ENCODE peak calls at places on chromosomes 4 and X, in six cellular contexts. W is Panc1, Y is cardiac fibroblast, P is uterus, S is GM10248, E is body of pancreas. G is an unnamed sample.

GRCh38 chr4:86935833-86936721 is 1.3 kb downstream of the AFF1 start:
- DNase-seq in W (peak; percentile 66), Y (peak; percentile 71), P (peak; percentile 76), S (peak; percentile 76), E (peak; percentile 69), G (peak; percentile 91)

GRCh38 chrX:73940893-73941470 is 363.0 kb upstream of the ZCCHC13 start:
- DNase-seq in W (no peak), Y (no peak), P (no peak), S (no peak), E (no peak), G (no peak)

GRCh38 chrX:338836-339400 is 20.3 kb upstream of the GTPBP6 start:
- DNase-seq in W (no peak), Y (no peak), P (no peak), S (no peak), E (no peak), G (no peak)

GRCh38 chrX:151384807-151385206 is 12.2 kb upstream of the VMA21 start:
- DNase-seq in W (no peak), Y (no peak), P (no peak), S (no peak), E (peak; percentile 38), G (no peak)

GRCh38 chr4:103996637-103997036 is 276.9 kb upstream of the TACR3 start:
- DNase-seq in W (peak; percentile 28), Y (peak; percentile 64), P (no peak), S (no peak), E (peak; percentile 48), G (no peak)

GRCh38 chr4:152185786-152186540 is 349.9 kb downstream of the FBXW7 start:
- DNase-seq in W (no peak), Y (peak; percentile 20), P (no peak), S (no peak), E (no peak), G (no peak)

GRCh38 chr4:184558996-184559395 is 84.6 kb upstream of the IRF2 start:
- DNase-seq in W (no peak), Y (no peak), P (no peak), S (no peak), E (no peak), G (no peak)

GRCh38 chr4:53935780-53936179 is 128.6 kb downstream of the CHIC2 start:
- DNase-seq in W (no peak), Y (peak; percentile 85), P (no peak), S (no peak), E (no peak), G (no peak)

GRCh38 chr4:177190995-177191568 is 118.6 kb upstream of the NEIL3 start:
- DNase-seq in W (no peak), Y (peak; percentile 56), P (no peak), S (no peak), E (no peak), G (no peak)

GRCh38 chr4:187617117-187617516 is 378.5 kb upstream of the ZFP42 start:
- DNase-seq in W (no peak), Y (peak; percentile 22), P (no peak), S (no peak), E (no peak), G (no peak)

GRCh38 chrX:69762340-69762739 is 146.4 kb downstream of the EDA start:
- DNase-seq in W (no peak), Y (no peak), P (no peak), S (no peak), E (no peak), G (no peak)

DNA sequence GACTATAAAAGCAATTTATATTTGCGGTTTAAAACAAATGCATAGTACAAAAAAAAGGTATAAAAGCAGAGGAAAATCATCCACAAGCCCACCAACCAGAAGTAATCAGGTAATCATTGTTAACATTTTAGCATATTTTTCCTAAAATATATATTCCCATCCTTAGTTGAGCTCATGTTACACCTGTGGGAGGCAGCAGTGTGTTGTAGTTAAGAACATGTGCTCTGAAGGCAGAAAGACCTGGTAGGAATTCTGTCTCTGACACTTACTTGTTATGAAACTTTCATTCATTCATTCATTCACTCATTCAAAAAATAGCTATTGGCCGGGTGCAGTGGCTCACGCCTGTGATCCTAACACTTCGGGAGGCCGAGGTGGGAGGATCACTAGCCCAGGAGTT is 15.4 kb upstream of the CDKL5 start:
- DNase-seq in W (no peak), Y (peak; percentile 66), P (no peak), S (no peak), E (peak; percentile 28), G (peak; percentile 4)
- TF ChIP-seq CTCF in W (peak; percentile 46), Y (peak; percentile 20), P (no peak), S (peak; percentile 52), E (peak; percentile 58), G (no peak)

DNA sequence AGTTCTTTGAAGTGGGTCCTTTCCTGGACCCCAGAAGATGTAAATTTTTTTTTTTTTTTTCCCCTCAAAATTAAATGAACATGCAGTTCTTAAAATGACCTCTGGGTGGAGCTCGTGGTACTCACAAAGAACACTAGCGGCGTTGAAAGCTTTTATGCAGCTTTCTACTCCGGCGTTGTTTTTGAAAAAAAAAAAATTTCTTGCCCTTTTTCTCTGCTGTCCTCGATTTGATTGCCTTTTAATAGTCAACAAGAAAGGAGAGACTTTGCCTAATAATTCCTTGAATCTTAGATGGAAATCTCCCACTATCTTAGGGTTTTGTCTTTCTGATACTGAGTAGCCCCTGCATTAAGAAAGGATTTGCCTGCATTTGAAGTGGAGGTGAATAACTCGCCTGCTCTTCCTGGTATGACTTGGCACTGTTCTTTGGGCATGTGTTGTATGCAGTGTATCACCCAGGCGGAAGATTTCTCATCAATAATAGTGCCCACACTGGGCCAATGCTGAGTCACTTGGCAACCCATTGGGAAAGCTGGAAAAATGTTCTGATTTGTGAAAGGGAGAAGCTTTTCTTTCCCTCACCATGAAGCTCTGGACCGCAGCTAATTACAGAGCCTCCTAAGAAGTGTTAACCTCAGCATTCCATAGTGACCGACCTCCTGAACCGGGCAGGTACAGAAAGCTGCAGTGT is 104.0 kb downstream of the PHEX start:
- DNase-seq in W (no peak), Y (peak; percentile 65), P (no peak), S (peak; percentile 25), E (peak; percentile 57), G (peak; percentile 24)
- TF ChIP-seq CTCF in W (peak; percentile 70), Y (peak; percentile 35), P (peak; percentile 70), S (peak; percentile 31), E (peak; percentile 72), G (peak; percentile 65)

GRCh38 chr4:111943796-111944203 is 201.5 kb upstream of the FAM241A start:
- DNase-seq in W (no peak), Y (peak; percentile 35), P (peak; percentile 22), S (peak; percentile 57), E (peak; percentile 38), G (peak; percentile 15)
- TF ChIP-seq CTCF in W (peak; percentile 64), Y (peak; percentile 46), P (peak; percentile 24), S (peak; percentile 57), E (peak; percentile 39), G (no peak)

GRCh38 chrX:129823115-129823514 is 20.6 kb downstream of the ZDHHC9 start:
- DNase-seq in W (no peak), Y (peak; percentile 52), P (peak; percentile 22), S (peak; percentile 52), E (no peak), G (peak; percentile 61)
- TF ChIP-seq CTCF in W (peak; percentile 74), Y (peak; percentile 51), P (no peak), S (peak; percentile 47), E (peak; percentile 23), G (peak; percentile 68)

DNA sequence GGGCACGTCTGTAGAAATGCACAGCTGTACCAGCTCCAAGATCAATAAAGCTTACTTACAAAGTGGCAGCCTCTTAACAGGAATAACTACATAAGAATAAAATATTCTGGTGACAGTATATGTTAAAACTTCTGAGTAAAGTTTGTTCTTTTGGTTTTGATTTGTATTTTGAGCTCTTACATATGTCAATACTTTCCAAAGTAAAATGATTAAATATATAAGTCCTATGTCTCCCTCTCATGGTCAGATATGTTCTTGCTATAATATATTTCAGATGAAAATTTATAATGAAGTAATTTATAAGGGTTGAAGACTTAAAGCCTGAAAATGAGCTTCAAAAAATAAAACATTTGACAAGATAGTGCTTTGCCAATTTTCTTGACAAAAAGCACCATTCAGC is 254.4 kb downstream of the NPFFR2 start:
- DNase-seq in W (no peak), Y (peak; percentile 52), P (no peak), S (no peak), E (no peak), G (no peak)
- TF ChIP-seq CTCF in W (peak; percentile 10), Y (peak; percentile 6), P (no peak), S (no peak), E (no peak), G (no peak)